ENCODE peak calls at places on chromosomes 2 and 18, in nine cellular contexts. O, I, R, B, E, L, P, V and U are unnamed samples.
A peak's percentile ranks its signal among the peaks of the same experiment; 100 is the strongest.

GRCh38 chr2:18991177-18992168 is 366.9 kb downstream of the OSR1 start:
- DNase-seq in R (no peak), B (peak; percentile 78), I (peak; percentile 76), P (no peak), E (peak; percentile 23), V (peak; percentile 95), O (no peak), L (peak; percentile 51), U (peak; percentile 83)

GRCh38 chr2:225400060-225400511 is 576 bp downstream of the NYAP2 start:
- DNase-seq in O (no peak), B (peak; percentile 56), E (no peak), P (no peak), V (no peak), L (peak; percentile 11), I (no peak), R (peak; percentile 74), U (peak; percentile 27)

GRCh38 chr2:79512442-79513401 is at the start of gene CTNNA2:
- DNase-seq in R (peak; percentile 95), V (peak; percentile 51), P (no peak), O (peak; percentile 45), I (no peak), E (no peak), L (peak; percentile 16), B (no peak), U (peak; percentile 76)

GRCh38 chr18:50659091-50660003 is 99.5 kb downstream of the MAPK4 start:
- DNase-seq in V (no peak), E (no peak), R (no peak), P (no peak), I (peak; percentile 79), B (peak; percentile 5), O (no peak), L (no peak), U (no peak)

GRCh38 chr18:52183107-52183506 is 156.9 kb upstream of the DCC start:
- DNase-seq in R (no peak), V (no peak), E (no peak), P (no peak), L (no peak), O (no peak), B (no peak), I (no peak), U (no peak)

GRCh38 chr18:11747731-11748130 is 58.7 kb downstream of the GNAL start:
- DNase-seq in L (no peak), R (no peak), E (no peak), I (no peak), V (no peak), B (no peak), P (no peak), O (no peak), U (no peak)

GRCh38 chr18:79846936-79847557 is 49.3 kb downstream of the KCNG2 start:
- DNase-seq in I (peak; percentile 27), V (no peak), P (peak; percentile 4), L (no peak), R (no peak), E (no peak), B (no peak), O (no peak), U (no peak)

GRCh38 chr2:8805278-8806045 is 32.0 kb downstream of the KIDINS220 start:
- DNase-seq in P (no peak), I (no peak), L (no peak), R (no peak), E (no peak), O (no peak), B (no peak), V (no peak), U (no peak)

GRCh38 chr2:54318810-54319209 is 62.8 kb upstream of the TSPYL6 start:
- DNase-seq in P (no peak), R (no peak), E (no peak), O (no peak), V (no peak), B (no peak), L (no peak), I (no peak), U (no peak)

GRCh38 chr18:71485578-71485977 is 1058.6 kb downstream of the CBLN2 start:
- DNase-seq in B (no peak), P (no peak), E (no peak), L (no peak), V (no peak), R (no peak), O (no peak), I (no peak), U (no peak)

GRCh38 chr18:45980229-45980628 is 13.1 kb upstream of the EPG5 start:
- DNase-seq in L (no peak), E (no peak), P (no peak), V (no peak), I (no peak), O (no peak), B (no peak), R (no peak), U (no peak)

GRCh38 chr2:64657416-64657815 is 3.7 kb upstream of the SERTAD2 start:
- DNase-seq in E (no peak), P (no peak), R (no peak), V (no peak), I (no peak), B (no peak), L (no peak), O (no peak), U (no peak)

GRCh38 chr2:64659252-64659651 is 5.5 kb upstream of the SERTAD2 start:
- DNase-seq in O (no peak), E (no peak), L (no peak), B (no peak), V (no peak), I (no peak), R (no peak), P (no peak), U (no peak)

GRCh38 chr2:64655873-64656272 is 2.2 kb upstream of the SERTAD2 start:
- DNase-seq in O (no peak), R (no peak), V (no peak), I (no peak), L (no peak), P (no peak), E (no peak), B (no peak), U (no peak)

GRCh38 chr2:64656379-64656778 is 2.7 kb upstream of the SERTAD2 start:
- DNase-seq in I (no peak), R (no peak), V (no peak), L (no peak), B (no peak), E (no peak), P (no peak), O (no peak), U (no peak)

GRCh38 chr2:64658269-64658668 is 4.6 kb upstream of the SERTAD2 start:
- DNase-seq in E (no peak), I (no peak), B (no peak), P (no peak), O (no peak), V (no peak), L (no peak), R (no peak), U (no peak)
- H3K4me1 ChIP-seq in E (no peaks in the 10 kb centered on the region), I (peaks cover 13% of the 10 kb centered on the region), B (peaks cover 3% of the 10 kb centered on the region), P (peaks cover 41% of the 10 kb centered on the region), O (peaks cover 21% of the 10 kb centered on the region), V (no peaks in the 10 kb centered on the region), L (no peaks in the 10 kb centered on the region), R (no peaks in the 10 kb centered on the region), U (peaks cover 5% of the 10 kb centered on the region)

GRCh38 chr2:218992196-218992595 is 1.0 kb downstream of the CRYBA2 start:
- DNase-seq in V (no peak), P (no peak), I (no peak), E (no peak), R (no peak), B (no peak), L (no peak), O (no peak), U (no peak)
- H3K27me3 ChIP-seq in V (peaks cover 38% of the 10 kb centered on the region), P (peaks cover 54% of the 10 kb centered on the region), I (peaks cover 100% of the 10 kb centered on the region), E (peaks cover 14% of the 10 kb centered on the region), R (peaks cover 97% of the 10 kb centered on the region), B (peaks cover 93% of the 10 kb centered on the region), L (no peaks in the 10 kb centered on the region), O (peaks cover 84% of the 10 kb centered on the region), U (peaks cover 28% of the 10 kb centered on the region)

GRCh38 chr2:218010838-218011616 is 8.2 kb upstream of the TNS1 start:
- DNase-seq in B (no peak), V (no peak), P (no peak), R (no peak), E (no peak), O (no peak), L (no peak), I (no peak), U (peak; percentile 69)

GRCh38 chr2:218006741-218007140 is 3.9 kb upstream of the TNS1 start:
- DNase-seq in L (no peak), B (peak; percentile 94), P (no peak), E (peak; percentile 43), O (no peak), R (no peak), V (no peak), I (no peak), U (no peak)

GRCh38 chr2:218009191-218010114 is 6.7 kb upstream of the TNS1 start:
- DNase-seq in V (no peak), O (no peak), R (no peak), B (no peak), E (no peak), I (no peak), L (no peak), P (no peak), U (no peak)

GRCh38 chr2:218010116-218010837 is 7.5 kb upstream of the TNS1 start:
- DNase-seq in V (no peak), I (peak; percentile 85), R (peak; percentile 51), O (no peak), P (peak; percentile 13), L (no peak), B (peak; percentile 51), E (peak; percentile 76), U (peak; percentile 64)

GRCh38 chr2:218008060-218009040 is 5.6 kb upstream of the TNS1 start:
- DNase-seq in P (no peak), L (no peak), B (peak; percentile 79), V (no peak), R (no peak), E (no peak), I (no peak), O (no peak), U (no peak)
- H3K27ac ChIP-seq in P (no peak overlapping the region), L (no peak overlapping the region), B (peak overlapping the region; percentile 74), V (no peak overlapping the region), R (no peak overlapping the region), E (peak overlapping the region; percentile 14), I (peak overlapping the region; percentile 64), O (no peak overlapping the region), U (no peak overlapping the region)

GRCh38 chr2:239292531-239292930 is 108.3 kb downstream of the HDAC4 start:
- DNase-seq in L (no peak), B (no peak), P (no peak), O (no peak), V (no peak), R (no peak), I (peak; percentile 17), E (no peak), U (no peak)

GRCh38 chr2:239294571-239295054 is 106.2 kb downstream of the HDAC4 start:
- DNase-seq in I (peak; percentile 59), P (no peak), B (no peak), E (peak; percentile 44), L (no peak), V (no peak), O (peak; percentile 39), R (no peak), U (no peak)

GRCh38 chr2:239295377-239296019 is 105.3 kb downstream of the HDAC4 start:
- DNase-seq in R (no peak), E (no peak), L (no peak), O (no peak), V (no peak), I (peak; percentile 43), B (no peak), P (no peak), U (no peak)

GRCh38 chr2:239292956-239293355 is 107.9 kb downstream of the HDAC4 start:
- DNase-seq in E (peak; percentile 12), L (no peak), I (peak; percentile 38), R (no peak), P (no peak), V (no peak), O (no peak), B (no peak), U (no peak)

GRCh38 chr2:239293450-239294430 is 107.1 kb downstream of the HDAC4 start:
- DNase-seq in L (no peak), P (peak; percentile 43), B (no peak), E (peak; percentile 20), O (peak; percentile 30), I (peak; percentile 39), R (no peak), V (no peak), U (no peak)
- H3K4me1 ChIP-seq in L (peaks cover 28% of the 10 kb centered on the region), P (peaks cover 72% of the 10 kb centered on the region), B (peaks cover 43% of the 10 kb centered on the region), E (no peaks in the 10 kb centered on the region), O (peaks cover 10% of the 10 kb centered on the region), I (peaks cover 28% of the 10 kb centered on the region), R (peaks cover 56% of the 10 kb centered on the region), V (no peaks in the 10 kb centered on the region), U (peaks cover 26% of the 10 kb centered on the region)